ENCODE peak calls at places on chromosomes 4 and X, in four cellular contexts. A, P, I and F are unnamed samples.

GRCh38 chr4:82469776-82470345 is 39.5 kb downstream of the ENOPH1 start:
- DNase-seq in A (peak; percentile 19), I (no peak), P (peak; percentile 54), F (peak; percentile 71)

GRCh38 chrX:53116101-53116500 is 22.2 kb downstream of the KANTR start:
- DNase-seq in I (no peak), P (peak; percentile 56), A (no peak), F (no peak)

GRCh38 chrX:29561417-29561816 is 653.9 kb upstream of the MAGEB2 start:
- DNase-seq in A (no peak), P (peak; percentile 17), I (no peak), F (no peak)

GRCh38 chr4:10622728-10623127 is 61.8 kb downstream of the CLNK start:
- DNase-seq in A (no peak), I (peak; percentile 60), P (no peak), F (no peak)

GRCh38 chrX:13223868-13224555 is 95.8 kb downstream of the ATXN3L start:
- DNase-seq in A (no peak), I (no peak), P (peak; percentile 87), F (peak; percentile 76)

GRCh38 chr4:8770518-8771257 is 101.0 kb downstream of the HMX1 start:
- DNase-seq in I (no peak), A (no peak), P (no peak), F (no peak)

GRCh38 chrX:51459125-51459524 is 37.3 kb downstream of the NUDT11 start:
- DNase-seq in I (no peak), A (no peak), P (peak; percentile 24), F (peak; percentile 8)

GRCh38 chr4:94451051-94451404 is 714 bp upstream of the PDLIM5 start:
- DNase-seq in P (no peak), I (no peak), A (no peak), F (no peak)

GRCh38 chrX:142089193-142089592 is 115.9 kb downstream of the MAGEC2 start:
- DNase-seq in I (no peak), A (no peak), P (peak; percentile 3), F (peak; percentile 40)

GRCh38 chr4:39621582-39621981 is 17.1 kb downstream of the SMIM14 start:
- DNase-seq in P (peak; percentile 77), A (no peak), I (no peak), F (peak; percentile 80)

GRCh38 chr4:123659759-123660158 is 263.2 kb downstream of the SPRY1 start:
- DNase-seq in I (no peak), A (no peak), P (no peak), F (no peak)

GRCh38 chr4:168574581-168575295 is 77.9 kb downstream of the PALLD start:
- DNase-seq in P (no peak), I (no peak), A (no peak), F (peak; percentile 73)

GRCh38 chr4:32261196-32261595 is 1541.0 kb downstream of the PCDH7 start:
- DNase-seq in I (no peak), A (no peak), P (no peak), F (no peak)

GRCh38 chr4:128512767-128513322 is 225.2 kb upstream of the PGRMC2 start:
- DNase-seq in I (no peak), A (no peak), P (peak; percentile 50), F (peak; percentile 28)

GRCh38 chrX:152915541-152916241 is 17.8 kb downstream of the ZNF185 start:
- DNase-seq in A (no peak), P (no peak), I (peak; percentile 77), F (peak; percentile 35)

GRCh38 chrX:21806691-21807090 is 32.7 kb upstream of the MBTPS2 start:
- DNase-seq in I (no peak), A (no peak), P (no peak), F (no peak)

GRCh38 chr4:73450398-73451004 is 14.5 kb downstream of the AFP start:
- DNase-seq in I (no peak), P (peak; percentile 90), A (no peak), F (peak; percentile 93)

GRCh38 chr4:103098746-103099421 is 750 bp downstream of the BDH2 start:
- DNase-seq in I (no peak), P (peak; percentile 27), A (no peak), F (no peak)

GRCh38 chr4:126338572-126338971 is 1023.8 kb downstream of the FAT4 start:
- DNase-seq in P (no peak), A (no peak), I (no peak), F (no peak)

GRCh38 chrX:80138938-80139337 is 124.4 kb downstream of the TBX22 start:
- DNase-seq in P (no peak), A (no peak), I (no peak), F (no peak)

GRCh38 chr4:139557506-139558110 is 1.6 kb upstream of the SETD7 start:
- DNase-seq in P (no peak), I (no peak), A (no peak), F (no peak)

GRCh38 chrX:103513067-103513466 is 6.2 kb downstream of the RAB40A start:
- DNase-seq in P (no peak), A (no peak), I (no peak), F (no peak)

GRCh38 chrX:114970806-114971205 is 46.6 kb downstream of the IL13RA2 start:
- DNase-seq in A (no peak), P (peak; percentile 18), I (no peak), F (no peak)

GRCh38 chr4:89906787-89907521 is 12.3 kb downstream of the MMRN1 start:
- DNase-seq in P (no peak), A (no peak), I (no peak), F (no peak)

GRCh38 chrX:19709812-19710518 is 177.4 kb downstream of the SH3KBP1 start:
- DNase-seq in P (peak; percentile 95), A (no peak), I (no peak), F (peak; percentile 94)

GRCh38 chrX:101462892-101463291 is 22.4 kb upstream of the ARMCX4 start:
- DNase-seq in P (peak; percentile 21), I (peak; percentile 35), A (no peak), F (peak; percentile 20)

GRCh38 chrX:123392921-123393320 is 208.8 kb downstream of the GRIA3 start:
- DNase-seq in A (no peak), I (no peak), P (no peak), F (no peak)

GRCh38 chr4:183798249-183798920 is 106.7 kb upstream of the STOX2 start:
- DNase-seq in P (no peak), I (no peak), A (no peak), F (no peak)

GRCh38 chrX:42290608-42291007 is 367.3 kb upstream of the CASK start:
- DNase-seq in A (no peak), I (no peak), P (peak; percentile 2), F (no peak)

GRCh38 chrX:111445485-111445884 is 33.5 kb upstream of the DCX start:
- DNase-seq in P (peak; percentile 35), A (no peak), I (peak; percentile 23), F (peak; percentile 18)

GRCh38 chrX:111444881-111445280 is 32.9 kb upstream of the DCX start:
- DNase-seq in P (no peak), I (no peak), A (no peak), F (no peak)

GRCh38 chrX:111442791-111443190 is 30.8 kb upstream of the DCX start:
- DNase-seq in P (no peak), A (no peak), I (no peak), F (no peak)

GRCh38 chrX:111447298-111447697 is 35.3 kb upstream of the DCX start:
- DNase-seq in I (peak; percentile 13), A (no peak), P (no peak), F (no peak)
- TF ChIP-seq CTCF in I (peak; percentile 51), A (no peak), P (no peak), F (no peak)

GRCh38 chr4:2436301-2436700 is 17.5 kb downstream of the CFAP99 start:
- DNase-seq in I (no peak), A (no peak), P (peak; percentile 54), F (peak; percentile 43)
- TF ChIP-seq CTCF in I (no peak), A (no peak), P (peak; percentile 57), F (peak; percentile 60)

DNA sequence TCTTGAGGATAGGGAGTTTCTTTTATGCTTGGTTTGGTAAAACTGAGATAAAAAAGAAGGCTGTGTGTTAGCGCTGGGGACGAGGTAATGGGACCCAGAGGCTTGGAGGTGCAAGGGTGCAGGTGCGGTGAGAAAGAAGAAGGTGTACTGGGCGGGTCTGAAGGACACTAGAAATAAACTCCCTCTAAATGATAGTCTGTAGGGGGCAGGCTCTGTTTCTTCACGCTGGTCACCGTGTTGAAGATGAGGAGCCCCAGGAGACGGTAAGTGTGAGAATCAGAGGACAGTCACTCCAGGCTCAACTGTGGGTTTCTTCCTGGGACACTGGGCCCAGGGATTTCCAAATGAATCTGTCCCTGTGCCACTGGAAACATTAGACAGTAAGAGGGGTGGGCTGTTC is 131.4 kb downstream of the SORBS2 start:
- DNase-seq in P (no peak), I (no peak), A (no peak), F (no peak)
- TF ChIP-seq CTCF in P (no peak), I (no peak), A (no peak), F (no peak)

DNA sequence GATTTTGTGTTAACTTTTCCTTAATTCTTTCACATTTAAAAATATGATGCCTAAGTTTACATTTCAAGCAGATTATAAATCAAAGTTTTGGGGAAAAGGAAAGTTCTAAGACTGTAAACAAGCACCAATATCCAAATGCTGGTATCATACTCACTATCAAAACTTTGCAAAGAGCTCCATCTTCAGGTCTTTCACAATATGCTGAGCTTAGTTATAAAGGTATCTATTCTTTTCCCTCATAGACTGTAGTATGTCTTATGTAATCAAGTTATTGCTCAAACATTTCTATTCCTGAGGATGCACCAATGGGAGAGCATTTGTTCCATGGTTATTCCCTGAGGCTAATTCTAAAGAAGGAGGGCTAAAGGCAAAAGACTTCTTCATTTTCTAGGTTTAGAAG is 207.9 kb upstream of the FAM241A start:
- DNase-seq in I (peak; percentile 17), A (no peak), P (peak; percentile 63), F (peak; percentile 35)
- TF ChIP-seq CTCF in I (peak; percentile 57), A (no peak), P (peak; percentile 57), F (peak; percentile 74)